ENCODE peak calls at places on chromosomes 3 and 15, in eight cellular contexts. V is retinal pigment epithelial cell; U is right cardiac atrium; R is CD8-positive, alpha-beta memory T cell; P is astrocyte; A is fibroblast of mammary gland; O is A549; W is fibroblast of pulmonary artery. D is an unnamed sample.

GRCh38 chr15:69080203-69080957 is 65.9 kb downstream of the NOX5 start:
- DNase-seq in R (no peak), P (peak), U (no peak), W (peak), O (no peak), A (no peak), V (no peak), D (no peak)

GRCh38 chr15:33656090-33656670 is 312.1 kb upstream of the CHRM5 start:
- DNase-seq in P (no peak), U (no peak), O (no peak), W (no peak), A (no peak), V (no peak), R (no peak), D (no peak)

GRCh38 chr3:26369133-26369532 is 253.4 kb upstream of the LRRC3B start:
- DNase-seq in O (peak), V (no peak), W (no peak), R (no peak), P (no peak), U (no peak), A (no peak), D (no peak)

GRCh38 chr3:8303466-8303865 is 198.2 kb upstream of the LMCD1 start:
- DNase-seq in U (no peak), O (no peak), R (no peak), A (peak), P (no peak), W (no peak), V (no peak), D (no peak)

GRCh38 chr3:184233127-184233843 is 3.9 kb downstream of the VWA5B2 start:
- DNase-seq in V (no peak), P (no peak), A (no peak), U (no peak), W (no peak), O (no peak), R (no peak), D (no peak)

GRCh38 chr15:73190189-73190601 is 137.9 kb downstream of the NEO1 start:
- DNase-seq in W (peak), U (no peak), R (no peak), A (peak), V (no peak), O (no peak), P (peak), D (no peak)

GRCh38 chr3:86771741-86772512 is 219.0 kb downstream of the VGLL3 start:
- DNase-seq in W (no peak), V (no peak), A (no peak), O (no peak), U (no peak), R (no peak), P (no peak), D (no peak)

GRCh38 chr3:138270245-138270644 is 59.4 kb downstream of the NME9 start:
- DNase-seq in U (no peak), W (no peak), P (no peak), V (no peak), O (no peak), A (no peak), R (no peak), D (no peak)

GRCh38 chr15:82647835-82648256 is 683 bp upstream of the CPEB1 start:
- DNase-seq in V (no peak), U (no peak), W (no peak), R (peak), A (no peak), P (no peak), O (no peak), D (no peak)

GRCh38 chr15:71148048-71148447 is 32.8 kb downstream of the THSD4 start:
- DNase-seq in O (no peak), P (no peak), A (no peak), R (no peak), U (no peak), W (no peak), V (no peak), D (no peak)

GRCh38 chr15:85494035-85494793 is 113.8 kb downstream of the AKAP13 start:
- DNase-seq in V (peak), O (peak), W (peak), A (peak), U (no peak), P (peak), R (no peak), D (no peak)

GRCh38 chr15:49741721-49742120 is 120.9 kb downstream of the DTWD1 start:
- DNase-seq in U (peak), P (no peak), O (no peak), V (no peak), W (no peak), A (no peak), R (no peak), D (no peak)

GRCh38 chr3:142568393-142569017 is 10.0 kb downstream of the ATR start:
- DNase-seq in A (no peak), V (no peak), R (no peak), P (no peak), O (no peak), W (no peak), U (no peak), D (no peak)

GRCh38 chr3:50587373-50587772 is 18.1 kb downstream of the HEMK1 start:
- DNase-seq in W (no peak), U (no peak), O (no peak), A (peak), R (no peak), V (no peak), P (no peak), D (no peak)

GRCh38 chr3:45509038-45509767 is 85.3 kb upstream of the LIMD1 start:
- DNase-seq in W (peak), O (peak), U (no peak), R (no peak), A (peak), P (peak), V (no peak), D (no peak)

GRCh38 chr15:57237676-57238075 is 138.6 kb upstream of the CGNL1 start:
- DNase-seq in R (no peak), W (no peak), V (no peak), A (no peak), O (no peak), U (no peak), P (no peak), D (no peak)

GRCh38 chr3:185992801-185993467 is 55.1 kb upstream of the TRA2B start:
- DNase-seq in O (no peak), V (no peak), R (no peak), W (no peak), A (peak), U (no peak), P (peak), D (no peak)

GRCh38 chr3:125231895-125232294 is 19.3 kb upstream of the SLC12A8 start:
- DNase-seq in V (peak), O (no peak), W (peak), U (no peak), R (no peak), A (peak), P (peak), D (no peak)

GRCh38 chr3:76859596-76859995 is 180.3 kb upstream of the ROBO2 start:
- DNase-seq in R (no peak), P (no peak), O (no peak), A (no peak), U (no peak), V (no peak), W (no peak), D (no peak)

GRCh38 chr3:27644936-27645335 is 77.2 kb downstream of the EOMES start:
- DNase-seq in P (no peak), V (no peak), W (no peak), O (no peak), A (peak), R (no peak), U (no peak), D (no peak)

GRCh38 chr15:45790325-45790943 is 155.6 kb downstream of the SQOR start:
- DNase-seq in P (no peak), V (no peak), O (peak), A (peak), U (peak), W (peak), R (no peak), D (no peak)

GRCh38 chr15:79815468-79815867 is 81.3 kb downstream of the MTHFS start:
- DNase-seq in W (no peak), V (no peak), P (no peak), O (no peak), U (no peak), R (no peak), A (no peak), D (no peak)

GRCh38 chr15:72184165-72184811 is 13.3 kb downstream of the GRAMD2A start:
- DNase-seq in P (peak), W (no peak), V (peak), O (peak), R (no peak), U (no peak), A (no peak), D (no peak)

GRCh38 chr3:120093119-120093922 is 926 bp downstream of the GSK3B start:
- DNase-seq in P (peak), A (peak), R (peak), U (no peak), W (peak), V (peak), O (peak), D (peak)

GRCh38 chr3:111047053-111047452 is 24.6 kb upstream of the NECTIN3 start:
- DNase-seq in U (no peak), W (no peak), R (no peak), V (no peak), P (no peak), O (no peak), A (no peak), D (no peak)

GRCh38 chr15:60397772-60398445 is at the start of gene ANXA2:
- DNase-seq in P (peak), W (peak), O (peak), R (peak), V (no peak), U (peak), A (peak), D (no peak)

GRCh38 chr15:79099692-79100091 is 9.1 kb upstream of the RASGRF1 start:
- DNase-seq in V (no peak), O (no peak), U (no peak), A (no peak), R (no peak), P (no peak), W (no peak), D (no peak)

GRCh38 chr3:40258555-40258954 is 51.0 kb upstream of the EIF1B start:
- DNase-seq in O (peak), W (peak), P (peak), U (no peak), R (no peak), V (no peak), A (peak), D (no peak)

GRCh38 chr3:119774419-119774818 is 7.5 kb upstream of the NR1I2 start:
- DNase-seq in R (no peak), P (no peak), V (no peak), O (no peak), U (no peak), A (no peak), W (no peak), D (peak)

GRCh38 chr3:81443948-81444347 is 317.5 kb downstream of the GBE1 start:
- DNase-seq in O (peak), P (peak), V (no peak), U (no peak), W (peak), R (no peak), A (peak), D (no peak)

GRCh38 chr3:99862208-99862607 is 44.5 kb downstream of the CMSS1 start:
- DNase-seq in V (no peak), W (no peak), A (peak), U (no peak), R (no peak), P (peak), O (peak), D (no peak)

GRCh38 chr3:21562225-21562624 is 188.8 kb downstream of the ZNF385D start:
- DNase-seq in V (peak), U (no peak), P (peak), W (peak), A (peak), R (no peak), O (no peak), D (no peak)

GRCh38 chr15:59199775-59200465 is 6.7 kb upstream of the LDHAL6B start:
- DNase-seq in O (peak), P (peak), R (no peak), U (no peak), W (peak), V (peak), A (peak), D (no peak)

GRCh38 chr3:157089455-157090221 is 70.3 kb downstream of the CCNL1 start:
- DNase-seq in U (peak), A (peak), O (peak), V (peak), P (no peak), W (peak), R (no peak), D (peak)

GRCh38 chr15:76058714-76059319 is 968 bp upstream of the TMEM266 start:
- DNase-seq in U (no peak), R (no peak), O (peak), A (peak), P (no peak), V (no peak), W (peak), D (peak)

GRCh38 chr15:36498401-36498800 is 81.0 kb upstream of the CDIN1 start:
- DNase-seq in W (peak), V (no peak), A (no peak), R (no peak), U (no peak), P (no peak), O (no peak), D (no peak)
- H3K4me3 ChIP-seq in W (peak), V (no peak), A (no peak), R (no peak), U (no peak), P (no peak), O (peak), D (no peak)

DNA sequence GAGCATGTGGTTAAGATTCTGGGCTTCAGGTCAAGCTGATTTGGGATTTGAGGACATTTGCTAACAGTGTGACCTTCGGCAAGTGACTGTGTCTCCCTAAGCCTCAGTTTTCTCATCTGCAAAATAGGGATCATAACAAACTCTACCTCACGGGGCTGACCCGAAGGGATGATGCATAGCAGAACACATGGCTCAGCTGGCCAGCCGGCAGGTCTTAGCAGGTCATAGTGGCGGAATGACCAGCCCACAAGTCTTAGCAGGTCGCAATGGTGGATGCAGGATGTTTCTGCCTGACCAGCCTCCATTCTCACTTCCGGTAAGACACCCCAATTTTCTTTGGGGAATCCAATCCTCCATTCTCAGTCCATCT is 63.3 kb downstream of the IQSEC1 start:
- DNase-seq in R (no peak), A (no peak), V (no peak), O (no peak), P (no peak), U (no peak), W (no peak), D (no peak)
- H3K4me3 ChIP-seq in R (peak), A (no peak), V (no peak), O (no peak), P (no peak), U (no peak), W (no peak), D (peak)

DNA sequence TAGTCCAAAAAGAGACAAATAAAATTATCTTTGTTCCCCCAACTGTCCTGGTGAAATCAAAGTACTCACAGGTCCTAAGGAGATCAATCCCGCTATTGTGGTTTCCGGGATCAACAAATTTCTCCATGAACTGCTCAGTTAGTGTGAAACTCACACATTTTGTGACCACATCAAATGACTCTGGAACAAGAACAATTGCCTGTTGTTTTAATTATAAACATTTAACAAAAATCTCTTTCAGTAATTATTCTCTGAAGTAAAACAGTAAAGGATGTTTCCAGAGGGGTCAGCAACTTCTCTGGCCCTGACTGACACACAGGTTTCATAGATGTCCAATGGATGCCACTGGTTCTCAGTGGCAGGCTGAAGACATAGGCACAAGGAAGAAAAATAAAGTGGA is 3.9 kb downstream of the CLDND1 start:
- DNase-seq in O (no peak), A (no peak), W (no peak), U (no peak), R (no peak), P (no peak), V (no peak), D (no peak)
- H3K4me3 ChIP-seq in O (no peak), A (no peak), W (no peak), U (no peak), R (no peak), P (no peak), V (no peak), D (no peak)

GRCh38 chr3:188205992-188206416 is 52.0 kb downstream of the LPP start:
- DNase-seq in V (no peak), O (peak), P (no peak), U (no peak), W (no peak), R (no peak), A (no peak), D (no peak)

GRCh38 chr3:188209740-188210139 is 55.8 kb downstream of the LPP start:
- DNase-seq in P (peak), O (no peak), R (no peak), U (no peak), V (no peak), A (no peak), W (no peak), D (no peak)

GRCh38 chr3:188208751-188209433 is 54.9 kb downstream of the LPP start:
- DNase-seq in R (no peak), U (no peak), P (peak), V (peak), O (no peak), A (peak), W (peak), D (no peak)

GRCh38 chr3:188206787-188207186 is 52.8 kb downstream of the LPP start:
- DNase-seq in W (no peak), O (no peak), V (no peak), U (no peak), A (no peak), R (no peak), P (no peak), D (no peak)

GRCh38 chr3:188207941-188208750 is 54.2 kb downstream of the LPP start:
- DNase-seq in A (peak), V (no peak), U (no peak), O (no peak), P (peak), R (no peak), W (no peak), D (no peak)
- H3K4me3 ChIP-seq in A (no peak), V (no peak), U (no peak), O (no peak), P (peak), R (no peak), W (no peak), D (no peak)

GRCh38 chr3:29319798-29320197 is 38.9 kb downstream of the RBMS3 start:
- DNase-seq in O (no peak), A (no peak), W (no peak), R (no peak), U (no peak), V (no peak), P (no peak), D (no peak)
- H3K4me3 ChIP-seq in O (no peak), A (no peak), W (no peak), R (no peak), U (no peak), V (no peak), P (no peak), D (no peak)

DNA sequence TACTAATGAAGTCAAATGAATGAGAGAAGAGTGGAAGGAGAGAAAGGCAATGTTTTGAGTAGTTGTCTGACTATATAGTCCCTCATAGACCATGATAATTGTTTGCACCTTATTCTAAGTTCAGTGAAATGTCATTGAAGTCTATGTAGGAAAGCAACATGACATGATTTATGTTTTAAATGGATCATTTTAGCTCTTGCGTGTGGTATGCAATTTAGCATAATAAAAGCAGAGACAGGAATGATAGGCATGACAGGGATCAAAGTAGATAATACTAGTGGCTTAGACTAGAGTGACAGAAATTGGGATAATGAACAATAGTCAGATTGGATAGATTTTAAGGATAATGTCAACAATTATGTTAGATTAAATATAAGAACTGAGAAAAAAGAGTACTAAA is 132.5 kb downstream of the PYDC2 start:
- DNase-seq in V (no peak), A (no peak), W (no peak), P (no peak), U (no peak), O (no peak), R (no peak), D (no peak)
- H3K4me3 ChIP-seq in V (no peak), A (no peak), W (no peak), P (no peak), U (no peak), O (no peak), R (no peak), D (no peak)

GRCh38 chr15:64503197-64503596 is 42.8 kb downstream of the ZNF609 start:
- DNase-seq in V (no peak), A (peak), U (no peak), R (peak), O (no peak), W (peak), P (peak), D (no peak)

GRCh38 chr15:64502537-64502936 is 42.2 kb downstream of the ZNF609 start:
- DNase-seq in V (no peak), R (no peak), O (no peak), A (peak), U (no peak), W (peak), P (no peak), D (no peak)

GRCh38 chr15:64501396-64501716 is 41.0 kb downstream of the ZNF609 start:
- DNase-seq in O (no peak), U (no peak), W (no peak), A (no peak), P (no peak), R (no peak), V (no peak), D (no peak)

GRCh38 chr15:64500695-64501395 is 40.5 kb downstream of the ZNF609 start:
- DNase-seq in R (no peak), P (no peak), A (no peak), W (no peak), V (no peak), O (no peak), U (no peak), D (no peak)

GRCh38 chr15:64503640-64504039 is 43.3 kb downstream of the ZNF609 start:
- DNase-seq in R (peak), P (no peak), W (no peak), A (no peak), U (no peak), V (no peak), O (no peak), D (no peak)
- H3K4me3 ChIP-seq in R (peak), P (no peak), W (no peak), A (no peak), U (no peak), V (no peak), O (no peak), D (no peak)

DNA sequence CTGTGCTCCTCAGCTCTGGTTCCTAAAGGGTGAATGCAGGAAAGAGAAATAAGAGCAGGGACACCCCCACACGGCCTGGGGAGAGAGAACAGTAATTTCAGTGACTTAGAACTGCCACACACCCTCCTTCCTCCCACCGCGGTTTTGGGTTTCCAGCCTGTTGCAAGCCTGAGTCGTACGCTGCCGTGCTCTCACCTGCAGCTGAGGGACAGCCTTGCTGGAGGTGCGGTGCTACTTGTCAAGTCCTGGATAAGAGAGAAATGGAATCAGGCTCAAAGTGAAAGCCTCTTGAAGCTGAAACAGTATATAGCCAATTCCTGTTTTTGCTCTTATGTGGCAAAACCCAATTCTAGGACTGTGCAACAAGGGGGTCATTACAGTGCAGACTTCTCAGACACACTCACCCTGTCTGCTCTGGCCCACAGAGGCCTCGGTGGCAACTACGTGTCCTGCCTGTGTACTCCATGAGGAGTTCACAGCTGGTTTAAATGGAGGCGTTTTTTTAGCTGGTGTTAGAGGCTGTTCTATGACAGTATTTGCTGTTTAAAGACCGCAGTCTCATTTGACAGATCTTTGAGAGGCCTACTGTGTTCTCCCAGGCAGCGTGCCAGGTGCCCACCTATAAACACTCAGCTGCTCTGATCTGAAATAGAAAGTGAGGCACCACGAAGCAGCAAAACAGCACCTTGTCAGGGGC is 42.9 kb downstream of the TBC1D2B start:
- DNase-seq in U (no peak), A (peak), P (no peak), O (no peak), V (no peak), R (peak), W (no peak), D (peak)
- H3K4me3 ChIP-seq in U (no peak), A (no peak), P (no peak), O (no peak), V (no peak), R (peak), W (no peak), D (no peak)